ENCODE peak calls at places on chromosomes 1 and 21, in nine cellular contexts. A is cardiac muscle cell, M is AG04450, P is body of pancreas, T is SJSA1, G is choroid plexus epithelial cell, J is adrenal gland, F is right cardiac atrium, V is IMR-90. D is an unnamed sample.
A peak's percentile ranks its signal among the peaks of the same experiment; 100 is the strongest.

GRCh38 chr1:156797212-156797871 is 19.3 kb downstream of the SH2D2A start:
- DNase-seq in A (peak; percentile 57), M (peak; percentile 26), P (no peak), T (peak; percentile 44), G (peak; percentile 77), J (peak; percentile 81), F (no peak), V (peak; percentile 64), D (peak; percentile 66)

GRCh38 chr1:73463848-73464247 is 734.1 kb downstream of the LRRIQ3 start:
- DNase-seq in A (no peak), M (no peak), P (no peak), T (no peak), G (no peak), J (no peak), F (no peak), V (no peak), D (peak; percentile 2)

GRCh38 chr1:39623053-39623452 is 16.4 kb downstream of the HEYL start:
- DNase-seq in A (peak; percentile 18), M (no peak), P (peak; percentile 83), T (no peak), G (no peak), J (no peak), F (peak; percentile 86), V (no peak), D (no peak)

GRCh38 chr1:174818951-174819350 is 180.8 kb upstream of the CACYBP start:
- DNase-seq in A (no peak), M (no peak), P (no peak), T (no peak), G (no peak), J (peak; percentile 59), F (no peak), V (peak; percentile 41), D (no peak)

GRCh38 chr1:2986549-2987305 is 34.5 kb upstream of the ACTRT2 start:
- DNase-seq in A (no peak), M (no peak), P (no peak), T (no peak), G (no peak), J (no peak), F (no peak), V (no peak), D (no peak)

GRCh38 chr1:43021547-43022474 is 63.1 kb upstream of the SLC2A1 start:
- DNase-seq in A (no peak), M (no peak), P (no peak), T (no peak), G (no peak), J (no peak), F (no peak), V (no peak), D (no peak)

GRCh38 chr1:24695202-24695974 is 49.9 kb upstream of the CLIC4 start:
- DNase-seq in A (peak; percentile 48), M (no peak), P (no peak), T (no peak), G (no peak), J (peak; percentile 73), F (peak; percentile 72), V (no peak), D (peak; percentile 64)

GRCh38 chr1:54410359-54410758 is 4.2 kb upstream of the SSBP3 start:
- DNase-seq in A (no peak), M (no peak), P (no peak), T (no peak), G (no peak), J (no peak), F (no peak), V (no peak), D (no peak)

GRCh38 chr1:31374511-31375196 is 1.8 kb upstream of the FABP3 start:
- DNase-seq in A (peak; percentile 18), M (no peak), P (peak; percentile 77), T (no peak), G (no peak), J (peak; percentile 91), F (peak; percentile 51), V (peak; percentile 67), D (peak; percentile 64)

GRCh38 chr1:17545354-17545753 is 5.9 kb downstream of the ARHGEF10L start:
- DNase-seq in A (peak; percentile 67), M (no peak), P (no peak), T (no peak), G (peak; percentile 59), J (no peak), F (no peak), V (peak; percentile 77), D (no peak)

GRCh38 chr1:115492880-115493279 is 148.9 kb upstream of the VANGL1 start:
- DNase-seq in A (no peak), M (no peak), P (no peak), T (no peak), G (peak; percentile 46), J (no peak), F (no peak), V (peak; percentile 58), D (no peak)

GRCh38 chr1:112146201-112146715 is 156.8 kb upstream of the KCND3 start:
- DNase-seq in A (no peak), M (no peak), P (no peak), T (no peak), G (no peak), J (no peak), F (no peak), V (no peak), D (no peak)

GRCh38 chr21:16908087-16908486 is 604.8 kb upstream of the CXADR start:
- DNase-seq in A (no peak), M (no peak), P (peak; percentile 14), T (no peak), G (no peak), J (peak; percentile 64), F (no peak), V (no peak), D (no peak)

GRCh38 chr1:196034080-196034706 is 574.0 kb downstream of the KCNT2 start:
- DNase-seq in A (no peak), M (no peak), P (no peak), T (no peak), G (peak; percentile 37), J (no peak), F (no peak), V (no peak), D (no peak)

GRCh38 chr1:157844084-157844830 is 2.6 kb upstream of the CD5L start:
- DNase-seq in A (no peak), M (no peak), P (no peak), T (no peak), G (no peak), J (no peak), F (no peak), V (no peak), D (no peak)

GRCh38 chr1:157852476-157852875 is 10.9 kb upstream of the CD5L start:
- DNase-seq in A (no peak), M (no peak), P (no peak), T (peak; percentile 11), G (peak; percentile 2), J (no peak), F (no peak), V (peak; percentile 34), D (no peak)

GRCh38 chr1:157849229-157849875 is 7.7 kb upstream of the CD5L start:
- DNase-seq in A (no peak), M (no peak), P (no peak), T (no peak), G (no peak), J (no peak), F (no peak), V (no peak), D (no peak)
- H3K4me3 ChIP-seq in A (no peak overlapping the region), M (no peak overlapping the region), P (no peak overlapping the region), T (no peak overlapping the region), G (no peak overlapping the region), J (no peak overlapping the region), F (no peak overlapping the region), V (no peak overlapping the region), D (no peak overlapping the region)

GRCh38 chr1:110003747-110004428 is 19.3 kb downstream of the AHCYL1 start:
- DNase-seq in A (peak; percentile 98), M (peak; percentile 97), P (peak; percentile 82), T (peak; percentile 96), G (peak; percentile 99), J (peak; percentile 81), F (peak; percentile 73), V (peak; percentile 99), D (no peak)
- H3K4me3 ChIP-seq in A (no peak overlapping the region), M (peak overlapping the region; percentile 57), P (no peak overlapping the region), T (no peak overlapping the region), G (peak overlapping the region; percentile 51), J (no peak overlapping the region), F (peak overlapping the region; percentile 42), V (peak overlapping the region; percentile 29), D (no peak overlapping the region)

GRCh38 chr1:165235777-165236285 is 120.7 kb downstream of the LMX1A start:
- DNase-seq in A (peak; percentile 4), M (no peak), P (peak; percentile 12), T (no peak), G (no peak), J (no peak), F (no peak), V (no peak), D (peak; percentile 13)
- H3K4me3 ChIP-seq in A (peak overlapping the region; percentile 35), M (no peak overlapping the region), P (peak overlapping the region; percentile 33), T (no peak overlapping the region), G (no peak overlapping the region), J (no peak overlapping the region), F (peak overlapping the region; percentile 31), V (no peak overlapping the region), D (peak overlapping the region; percentile 30)

GRCh38 chr1:27876341-27877114 is 4.2 kb downstream of the THEMIS2 start:
- DNase-seq in A (no peak), M (no peak), P (no peak), T (no peak), G (no peak), J (no peak), F (no peak), V (no peak), D (no peak)

GRCh38 chr1:27872802-27873665 is 690 bp downstream of the THEMIS2 start:
- DNase-seq in A (peak; percentile 16), M (no peak), P (no peak), T (no peak), G (peak; percentile 27), J (peak; percentile 50), F (no peak), V (peak; percentile 40), D (no peak)

GRCh38 chr1:27872059-27872801 is at the start of gene THEMIS2:
- DNase-seq in A (peak; percentile 52), M (no peak), P (peak; percentile 60), T (peak; percentile 19), G (peak; percentile 32), J (no peak), F (peak; percentile 74), V (no peak), D (peak; percentile 39)

GRCh38 chr1:27877115-27877416 is 4.7 kb downstream of the THEMIS2 start:
- DNase-seq in A (no peak), M (no peak), P (no peak), T (no peak), G (no peak), J (no peak), F (no peak), V (no peak), D (no peak)

DNA sequence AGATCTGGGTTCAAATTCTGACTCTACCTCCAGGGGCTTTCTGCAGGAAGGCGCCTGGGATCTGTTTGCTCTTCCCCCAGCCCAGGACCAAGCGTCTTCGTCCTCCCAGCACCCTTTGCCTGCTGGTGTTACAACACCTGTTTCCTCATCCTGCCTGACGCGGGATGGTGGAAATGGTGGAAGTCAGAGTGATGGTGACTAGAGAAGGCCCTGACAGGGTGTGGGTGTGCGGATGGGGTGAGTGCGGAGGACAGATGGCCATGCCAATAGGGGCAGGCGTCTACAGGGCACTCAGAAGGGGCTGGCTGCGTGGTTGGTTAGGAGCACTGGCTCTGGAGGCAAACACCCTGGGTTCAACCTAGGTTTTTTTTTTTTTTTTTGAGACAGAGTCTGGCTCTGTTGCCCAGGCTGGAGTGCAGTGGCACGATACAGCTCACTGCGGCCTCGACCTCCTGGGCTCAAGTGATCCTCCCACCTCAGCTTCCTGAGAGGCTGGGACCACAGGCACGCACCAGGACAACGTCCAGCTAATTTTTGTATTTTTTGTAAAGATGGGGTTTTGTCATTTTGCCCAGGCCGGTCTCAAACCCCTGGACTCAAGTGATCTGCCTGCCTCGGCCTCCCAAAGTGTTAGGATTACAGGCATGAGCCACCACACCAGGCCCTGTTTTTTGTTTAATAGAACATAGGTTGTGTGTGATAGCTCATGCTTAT is 1.5 kb downstream of the THEMIS2 start:
- DNase-seq in A (no peak), M (no peak), P (no peak), T (no peak), G (no peak), J (no peak), F (peak; percentile 38), V (no peak), D (no peak)
- H3K4me3 ChIP-seq in A (no peak overlapping the region), M (peak overlapping the region; percentile 75), P (no peak overlapping the region), T (no peak overlapping the region), G (no peak overlapping the region), J (no peak overlapping the region), F (no peak overlapping the region), V (no peak overlapping the region), D (no peak overlapping the region)

D was measured in SJCRH30.